ENCODE peak calls at places on chromosomes 12 and 14, in five cellular contexts. X, H, E, D and F are unnamed samples.

GRCh38 chr14:100416921-100417451 is 93.8 kb downstream of the SLC25A47 start:
- DNase-seq in D (peak; percentile 91), H (no peak), X (no peak), E (no peak), F (no peak)

GRCh38 chr12:4293299-4293941 is 19.9 kb downstream of the CCND2 start:
- DNase-seq in X (peak; percentile 28), E (no peak), D (no peak), H (no peak), F (no peak)

GRCh38 chr14:103897075-103897947 is 30.9 kb upstream of the TDRD9 start:
- DNase-seq in X (no peak), E (no peak), D (no peak), H (no peak), F (peak; percentile 46)

GRCh38 chr14:102891111-102891510 is 31.4 kb upstream of the AMN start:
- DNase-seq in E (no peak), D (no peak), X (no peak), H (peak; percentile 33), F (no peak)

GRCh38 chr14:105861985-105862465 is 335.6 kb downstream of the TMEM121 start:
- DNase-seq in D (no peak), H (no peak), E (peak; percentile 24), X (peak; percentile 68), F (no peak)

GRCh38 chr14:75229923-75230792 is 48.5 kb upstream of the FOS start:
- DNase-seq in E (peak; percentile 31), X (peak; percentile 53), D (peak; percentile 42), H (peak; percentile 70), F (no peak)

GRCh38 chr12:56158926-56159461 is 835 bp downstream of the MYL6 start:
- DNase-seq in H (peak; percentile 83), X (peak; percentile 40), E (no peak), D (peak; percentile 74), F (no peak)

GRCh38 chr12:3604750-3605638 is 114.0 kb downstream of the PRMT8 start:
- DNase-seq in H (peak; percentile 67), E (no peak), D (peak; percentile 10), X (no peak), F (peak; percentile 23)

GRCh38 chr14:104171029-104171697 is 32.8 kb downstream of the KIF26A start:
- DNase-seq in H (peak; percentile 73), E (no peak), X (no peak), D (no peak), F (no peak)

GRCh38 chr12:96014932-96015599 is 18.9 kb upstream of the HAL start:
- DNase-seq in H (no peak), X (no peak), D (no peak), E (no peak), F (no peak)

GRCh38 chr12:83039413-83039812 is 352.7 kb downstream of the TMTC2 start:
- DNase-seq in X (no peak), E (no peak), D (no peak), H (no peak), F (no peak)